ENCODE peak calls at places on chromosomes 12 and 14, in seven cellular contexts. V is fibroblast of the aortic adventitia; U is fibroblast of pulmonary artery; F is IMR-90; L is left ventricle myocardium inferior; C is CD8-positive, alpha-beta T cell; S is astrocyte. R is an unnamed sample.
A peak's percentile ranks its signal among the peaks of the same experiment; 100 is the strongest.

GRCh38 chr14:73240816-73241480 is 3.6 kb downstream of the PAPLN start:
- DNase-seq in V (no peak), U (no peak), F (no peak), L (no peak), C (no peak), S (no peak), R (no peak)

GRCh38 chr14:60972295-60972694 is 8.6 kb downstream of the TRMT5 start:
- DNase-seq in V (no peak), U (no peak), F (no peak), L (no peak), C (no peak), S (no peak), R (no peak)

GRCh38 chr14:89304972-89305703 is 111.9 kb downstream of the FOXN3 start:
- DNase-seq in V (peak; percentile 82), U (peak; percentile 77), F (peak; percentile 78), L (no peak), C (no peak), S (peak; percentile 81), R (no peak)

GRCh38 chr14:75702606-75703261 is 41.7 kb downstream of the TTLL5 start:
- DNase-seq in V (peak; percentile 64), U (peak; percentile 47), F (peak; percentile 18), L (no peak), C (no peak), S (peak; percentile 82), R (no peak)

GRCh38 chr14:70808402-70809237 is 693 bp downstream of the MAP3K9 start:
- DNase-seq in V (no peak), U (no peak), F (no peak), L (peak; percentile 23), C (peak; percentile 54), S (no peak), R (no peak)

GRCh38 chr14:56004807-56005579 is 113.2 kb upstream of the PELI2 start:
- DNase-seq in V (peak; percentile 74), U (peak; percentile 91), F (peak; percentile 77), L (no peak), C (peak; percentile 12), S (peak; percentile 90), R (peak; percentile 35)

GRCh38 chr12:59023861-59024424 is 103.6 kb upstream of the LRIG3 start:
- DNase-seq in V (no peak), U (no peak), F (no peak), L (no peak), C (no peak), S (peak; percentile 35), R (no peak)

GRCh38 chr14:22565391-22565945 is 23.6 kb downstream of the DAD1 start:
- DNase-seq in V (no peak), U (no peak), F (no peak), L (no peak), C (no peak), S (no peak), R (no peak)

GRCh38 chr14:55381561-55381960 is 30.1 kb downstream of the ATG14 start:
- DNase-seq in V (no peak), U (no peak), F (no peak), L (no peak), C (no peak), S (no peak), R (no peak)

GRCh38 chr12:12510141-12510540 is 52.5 kb downstream of the DUSP16 start:
- DNase-seq in V (peak; percentile 39), U (peak; percentile 31), F (peak; percentile 92), L (no peak), C (no peak), S (peak; percentile 82), R (no peak)

GRCh38 chr14:22524105-22524783 is 64.8 kb downstream of the DAD1 start:
- DNase-seq in V (no peak), U (no peak), F (no peak), L (no peak), C (no peak), S (no peak), R (no peak)

GRCh38 chr12:121334513-121335343 is 17.5 kb downstream of the ANAPC5 start:
- DNase-seq in V (peak; percentile 84), U (peak; percentile 86), F (peak; percentile 78), L (no peak), C (peak; percentile 14), S (peak; percentile 61), R (peak; percentile 11)

GRCh38 chr12:102567031-102567985 is 86.9 kb upstream of the IGF1 start:
- DNase-seq in V (peak; percentile 51), U (peak; percentile 52), F (peak; percentile 74), L (no peak), C (no peak), S (peak; percentile 84), R (peak; percentile 87)

GRCh38 chr12:58841058-58841798 is 79.1 kb downstream of the LRIG3 start:
- DNase-seq in V (no peak), U (no peak), F (no peak), L (peak; percentile 24), C (no peak), S (no peak), R (no peak)

GRCh38 chr12:89524201-89525001 is at the start of gene GALNT4:
- DNase-seq in V (peak; percentile 86), U (peak; percentile 90), F (peak; percentile 85), L (peak; percentile 86), C (peak; percentile 72), S (peak; percentile 75), R (peak; percentile 39)

GRCh38 chr12:114662512-114663177 is 21.3 kb downstream of the TBX3 start:
- DNase-seq in V (peak; percentile 84), U (peak; percentile 89), F (peak; percentile 91), L (peak; percentile 70), C (peak; percentile 59), S (peak; percentile 81), R (peak; percentile 91)

GRCh38 chr14:71647086-71647784 is 285.0 kb upstream of the RGS6 start:
- DNase-seq in V (no peak), U (no peak), F (no peak), L (no peak), C (no peak), S (no peak), R (no peak)

GRCh38 chr12:108691995-108692808 is 39.1 kb downstream of the CORO1C start:
- DNase-seq in V (no peak), U (peak; percentile 31), F (peak; percentile 34), L (peak; percentile 49), C (no peak), S (peak; percentile 37), R (no peak)

GRCh38 chr12:50112456-50113218 is 601 bp downstream of the COX14 start:
- DNase-seq in V (no peak), U (no peak), F (no peak), L (no peak), C (no peak), S (no peak), R (no peak)

GRCh38 chr12:121801601-121802484 is 2.0 kb upstream of the SETD1B start:
- DNase-seq in V (peak; percentile 62), U (peak; percentile 77), F (peak; percentile 45), L (no peak), C (peak; percentile 67), S (no peak), R (no peak)

DNA sequence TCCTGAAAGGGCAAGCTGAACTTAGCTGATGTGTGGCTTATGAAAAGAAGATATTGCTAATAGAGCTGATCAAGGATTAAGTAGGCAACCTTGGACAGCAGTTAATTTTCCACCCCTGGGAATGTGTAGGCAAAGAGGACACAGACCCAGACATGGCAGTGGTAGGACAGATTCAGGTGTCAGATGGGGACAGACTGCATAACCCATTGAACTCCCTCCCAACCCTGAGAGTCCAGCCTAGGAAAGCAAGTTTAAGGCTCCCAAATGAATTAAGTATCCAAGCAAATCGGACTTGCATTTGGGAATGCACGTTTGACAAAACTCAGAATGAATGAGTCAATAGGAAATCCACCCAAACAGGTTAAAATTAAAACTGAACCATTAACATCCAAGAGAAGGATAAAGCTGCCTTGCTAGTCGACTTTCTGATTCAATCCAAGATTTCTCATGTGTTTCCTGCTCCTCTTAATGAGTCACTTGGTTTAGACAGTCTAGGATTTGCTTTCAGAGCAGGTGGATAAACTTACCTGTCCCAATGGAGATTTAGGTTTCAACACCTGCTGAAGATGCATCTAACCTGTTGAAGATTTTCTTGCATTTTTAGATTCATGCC is 385.4 kb downstream of the CCDC91 start:
- DNase-seq in V (no peak), U (no peak), F (no peak), L (no peak), C (no peak), S (no peak), R (no peak)
- TF ChIP-seq CTCF in V (no peak), U (no peak), F (no peak), L (no peak), C (no peak), S (no peak), R (no peak)

GRCh38 chr14:69643430-69644200 is 32.2 kb downstream of the SUSD6 start:
- DNase-seq in V (peak; percentile 42), U (peak; percentile 55), F (peak; percentile 84), L (no peak), C (peak; percentile 39), S (peak; percentile 80), R (no peak)
- TF ChIP-seq CTCF in V (no peak), U (no peak), F (no peak), L (no peak), C (no peak), S (no peak), R (no peak)

GRCh38 chr12:6528539-6529235 is 5.6 kb upstream of the GAPDH start:
- DNase-seq in V (no peak), U (no peak), F (no peak), L (no peak), C (no peak), S (no peak), R (no peak)

GRCh38 chr12:6524648-6525047 is 9.7 kb upstream of the GAPDH start:
- DNase-seq in V (no peak), U (no peak), F (no peak), L (no peak), C (no peak), S (no peak), R (no peak)

GRCh38 chr12:6527711-6528110 is 6.6 kb upstream of the GAPDH start:
- DNase-seq in V (no peak), U (no peak), F (no peak), L (no peak), C (no peak), S (no peak), R (no peak)

GRCh38 chr12:6526201-6526600 is 8.1 kb upstream of the GAPDH start:
- DNase-seq in V (no peak), U (no peak), F (no peak), L (no peak), C (no peak), S (no peak), R (no peak)

DNA sequence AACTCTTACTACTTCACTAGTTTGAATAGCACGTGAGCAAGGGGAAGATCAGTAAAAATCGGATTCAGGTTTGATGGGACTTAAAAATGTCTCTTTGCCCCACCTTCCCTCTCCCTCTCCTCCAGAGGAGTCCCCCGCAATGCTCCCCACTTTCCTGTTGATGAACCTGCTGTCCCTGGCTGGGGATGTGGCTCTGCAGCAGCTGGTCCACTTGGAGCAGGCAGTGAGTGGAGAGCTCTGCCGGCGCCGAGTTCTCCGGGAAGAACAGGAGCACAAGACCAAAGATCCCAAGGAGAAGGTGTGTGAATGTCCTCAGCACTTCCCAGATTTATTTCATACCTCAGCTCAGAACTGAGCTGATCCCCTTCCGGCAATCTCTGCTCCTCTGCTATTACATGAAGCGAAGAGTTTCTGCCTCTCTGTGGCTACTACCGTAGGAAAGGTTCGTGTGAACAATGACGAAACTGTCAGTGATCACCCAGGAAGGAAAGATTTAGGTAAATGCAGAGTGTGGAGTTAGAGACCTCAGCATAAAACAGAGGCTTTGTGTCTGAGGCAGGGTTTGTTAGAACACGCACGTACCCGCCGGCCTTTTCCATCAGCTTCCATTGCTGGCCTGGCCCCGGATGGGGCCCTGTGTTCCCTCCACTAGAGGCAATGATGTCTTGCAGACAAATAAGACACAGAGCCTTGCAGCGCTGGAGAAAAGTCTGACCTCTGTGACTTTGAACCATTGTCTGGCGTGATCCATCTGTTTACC is 7.4 kb upstream of the GAPDH start:
- DNase-seq in V (no peak), U (no peak), F (no peak), L (no peak), C (no peak), S (no peak), R (no peak)
- TF ChIP-seq CTCF in V (no peak), U (no peak), F (no peak), L (no peak), C (no peak), S (no peak), R (no peak)

GRCh38 chr12:105218434-105218833 is 17.5 kb downstream of the APPL2 start:
- DNase-seq in V (no peak), U (no peak), F (no peak), L (peak; percentile 51), C (no peak), S (no peak), R (no peak)
- TF ChIP-seq CTCF in V (no peak), U (no peak), F (no peak), L (no peak), C (no peak), S (no peak), R (no peak)

R was measured in BJ.